ENCODE peak calls at places on chromosome 17, in nine cellular contexts. S, C, U, P, N, A, J, F and R are unnamed samples.

GRCh38 chr17:19750020-19750572 is 2.0 kb upstream of the ALDH3A1 start:
- DNase-seq in A (no peak), C (no peak), P (no peak), F (no peak), J (no peak), U (no peak), S (no peak), N (no peak), R (no peak)

GRCh38 chr17:72967263-72967962 is 125.1 kb downstream of the SLC39A11 start:
- DNase-seq in P (no peak), U (no peak), J (no peak), N (no peak), S (no peak), F (no peak), C (no peak), A (no peak), R (no peak)

GRCh38 chr17:68290268-68290954 is 516 bp downstream of the SLC16A6 start:
- DNase-seq in P (no peak), F (no peak), N (no peak), U (peak), A (no peak), S (no peak), J (no peak), C (no peak), R (no peak)

GRCh38 chr17:80263253-80264047 is 2.8 kb downstream of the RNF213 start:
- DNase-seq in U (peak), N (peak), P (peak), F (peak), S (peak), J (peak), C (peak), A (no peak), R (peak)

GRCh38 chr17:35119370-35120185 is at the start of gene RAD51D:
- DNase-seq in A (peak), P (peak), J (peak), F (peak), N (peak), U (peak), C (peak), S (peak), R (no peak)

GRCh38 chr17:57445772-57446472 is 189.6 kb downstream of the MSI2 start:
- DNase-seq in J (no peak), S (no peak), P (no peak), A (peak), F (no peak), N (no peak), C (no peak), U (no peak), R (no peak)

GRCh38 chr17:34623856-34624766 is 44.7 kb downstream of the TMEM132E start:
- DNase-seq in S (no peak), J (no peak), F (no peak), A (no peak), P (no peak), N (no peak), C (no peak), U (no peak), R (no peak)

GRCh38 chr17:17206149-17206912 is at the start of gene PLD6:
- DNase-seq in U (peak), N (peak), P (peak), A (peak), F (peak), J (peak), C (no peak), S (peak), R (peak)

GRCh38 chr17:6638046-6638908 is 2.2 kb downstream of the KIAA0753 start:
- DNase-seq in N (no peak), C (no peak), P (no peak), S (no peak), A (no peak), J (no peak), F (no peak), U (no peak), R (no peak)

GRCh38 chr17:79252886-79253285 is 178.3 kb downstream of the ENGASE start:
- DNase-seq in J (no peak), P (no peak), U (no peak), F (no peak), A (no peak), C (no peak), S (no peak), N (no peak), R (no peak)

GRCh38 chr17:68451650-68452354 is 5.5 kb downstream of the WIPI1 start:
- DNase-seq in A (no peak), J (no peak), U (no peak), S (no peak), C (no peak), N (no peak), P (no peak), F (no peak), R (no peak)

GRCh38 chr17:8728251-8728925 is 16.2 kb downstream of the CCDC42 start:
- DNase-seq in N (no peak), F (no peak), U (no peak), A (no peak), S (no peak), C (no peak), J (no peak), P (no peak), R (no peak)

GRCh38 chr17:68803122-68803615 is 152.0 kb downstream of the ABCA8 start:
- DNase-seq in F (no peak), P (no peak), S (no peak), A (no peak), N (no peak), C (no peak), J (no peak), U (no peak), R (no peak)

GRCh38 chr17:65389956-65390355 is 171.5 kb downstream of the AXIN2 start:
- DNase-seq in A (peak), N (peak), C (peak), P (no peak), S (no peak), F (peak), J (no peak), U (no peak), R (no peak)

GRCh38 chr17:8384801-8385335 is 1.9 kb upstream of the RPL26 start:
- DNase-seq in S (no peak), N (peak), F (peak), P (peak), A (peak), C (peak), U (no peak), J (no peak), R (peak)

GRCh38 chr17:7391307-7391706 is 3.0 kb downstream of the PLSCR3 start:
- DNase-seq in U (no peak), C (no peak), A (no peak), F (no peak), J (no peak), S (no peak), P (no peak), N (no peak), R (no peak)

GRCh38 chr17:37708616-37709212 is 36.1 kb downstream of the HNF1B start:
- DNase-seq in F (peak), P (peak), U (no peak), J (no peak), A (peak), N (no peak), S (no peak), C (no peak), R (peak)

GRCh38 chr17:338442-339192 is 14.0 kb downstream of the RPH3AL start:
- DNase-seq in F (no peak), U (no peak), J (no peak), A (no peak), S (no peak), N (no peak), P (no peak), C (no peak), R (no peak)

GRCh38 chr17:44220211-44221071 is 966 bp upstream of the UBTF start:
- DNase-seq in A (peak), N (peak), P (peak), S (no peak), F (peak), J (no peak), C (no peak), U (peak), R (no peak)

GRCh38 chr17:79019631-79020584 is 4.1 kb upstream of the C1QTNF1 start:
- DNase-seq in S (peak), J (no peak), N (peak), C (peak), A (peak), P (peak), U (peak), F (peak), R (peak)

GRCh38 chr17:79811036-79811887 is 14.4 kb upstream of the CBX8 start:
- DNase-seq in P (peak), S (no peak), J (no peak), F (no peak), C (no peak), U (no peak), A (no peak), N (no peak), R (no peak)

GRCh38 chr17:8789743-8790142 is 9.4 kb downstream of the MFSD6L start:
- DNase-seq in U (no peak), J (no peak), P (no peak), A (no peak), N (no peak), S (no peak), F (no peak), C (no peak), R (no peak)

GRCh38 chr17:48970224-48970623 is 1.8 kb upstream of the GIP start:
- DNase-seq in S (no peak), C (no peak), P (peak), J (no peak), F (no peak), U (no peak), A (peak), N (peak), R (no peak)

GRCh38 chr17:38729886-38730525 is at the start of gene CISD3:
- DNase-seq in C (no peak), A (peak), N (peak), S (peak), J (no peak), U (peak), P (peak), F (peak), R (no peak)

GRCh38 chr17:34580685-34581445 is 1.5 kb downstream of the TMEM132E start:
- DNase-seq in F (no peak), J (no peak), N (no peak), P (no peak), A (no peak), S (no peak), C (no peak), U (no peak), R (no peak)

GRCh38 chr17:67992541-67993152 is 3.6 kb downstream of the C17orf58 start:
- DNase-seq in S (no peak), N (no peak), F (no peak), C (no peak), P (no peak), J (no peak), U (no peak), A (peak), R (no peak)

GRCh38 chr17:58447039-58447975 is 30.0 kb upstream of the RNF43 start:
- DNase-seq in N (peak), C (peak), U (peak), S (no peak), A (peak), J (peak), P (peak), F (peak), R (peak)

GRCh38 chr17:45150911-45151809 is 2.9 kb downstream of the HEXIM1 start:
- DNase-seq in U (no peak), F (no peak), J (no peak), C (no peak), A (no peak), P (no peak), S (no peak), N (no peak), R (no peak)

GRCh38 chr17:1460233-1460632 is 4.2 kb upstream of the CRK start:
- DNase-seq in A (no peak), S (peak), N (peak), P (no peak), F (no peak), C (no peak), J (no peak), U (peak), R (no peak)

GRCh38 chr17:79478051-79478461 is 132.8 kb downstream of the RBFOX3 start:
- DNase-seq in N (no peak), J (no peak), S (peak), F (no peak), U (no peak), A (peak), P (no peak), C (no peak), R (no peak)

GRCh38 chr17:17774009-17774881 is 62.5 kb downstream of the SREBF1 start:
- DNase-seq in S (peak), A (peak), F (peak), C (no peak), N (peak), P (peak), J (no peak), U (peak), R (no peak)

GRCh38 chr17:306536-307294 is 45.9 kb downstream of the RPH3AL start:
- DNase-seq in C (no peak), N (no peak), A (no peak), U (no peak), S (no peak), P (no peak), F (no peak), J (no peak), R (no peak)

GRCh38 chr17:17575360-17576251 is 15.9 kb downstream of the PEMT start:
- DNase-seq in P (no peak), F (no peak), J (no peak), U (no peak), N (no peak), A (no peak), S (peak), C (no peak), R (no peak)

GRCh38 chr17:57548421-57549385 is 196.4 kb downstream of the CCDC182 start:
- DNase-seq in N (peak), A (peak), F (no peak), P (no peak), S (peak), C (no peak), U (no peak), J (no peak), R (no peak)

GRCh38 chr17:34556384-34556783 is 23.0 kb upstream of the TMEM132E start:
- DNase-seq in A (no peak), U (no peak), F (peak), P (no peak), C (peak), N (peak), J (no peak), S (no peak), R (no peak)

GRCh38 chr17:14616508-14616907 is 315.6 kb downstream of the HS3ST3B1 start:
- DNase-seq in F (no peak), U (no peak), J (no peak), S (no peak), A (no peak), P (no peak), N (no peak), C (no peak), R (no peak)

GRCh38 chr17:56918916-56919315 is 5.1 kb upstream of the TRIM25 start:
- DNase-seq in P (no peak), F (no peak), U (no peak), J (no peak), S (no peak), A (no peak), C (no peak), N (peak), R (no peak)

GRCh38 chr17:32356378-32356743 is 6.4 kb downstream of the ZNF207 start:
- DNase-seq in C (no peak), N (no peak), A (no peak), U (no peak), F (no peak), S (no peak), J (no peak), P (no peak), R (no peak)
- H3K4me3 ChIP-seq in C (no peak), N (no peak), A (no peak), U (peak), F (no peak), S (no peak), J (peak), P (no peak), R (no peak)

GRCh38 chr17:82698974-82699442 is 510 bp upstream of the RAB40B start:
- DNase-seq in P (no peak), U (no peak), S (no peak), C (no peak), F (no peak), N (peak), A (no peak), J (no peak), R (no peak)
- H3K4me3 ChIP-seq in P (peak), U (peak), S (peak), C (peak), F (peak), N (peak), A (peak), J (peak), R (peak)

GRCh38 chr17:74542727-74543383 is 3.1 kb downstream of the CD300C start:
- DNase-seq in N (no peak), C (no peak), A (no peak), U (no peak), J (no peak), F (no peak), P (no peak), S (no peak), R (no peak)

GRCh38 chr17:74541176-74542111 is 4.5 kb downstream of the CD300C start:
- DNase-seq in A (no peak), P (no peak), F (no peak), U (no peak), N (no peak), S (no peak), J (no peak), C (no peak), R (no peak)

GRCh38 chr17:74543891-74544760 is 1.8 kb downstream of the CD300C start:
- DNase-seq in P (no peak), S (no peak), C (no peak), N (no peak), U (no peak), J (no peak), F (no peak), A (no peak), R (no peak)

GRCh38 chr17:74543406-74543805 is 2.5 kb downstream of the CD300C start:
- DNase-seq in S (no peak), N (no peak), P (no peak), A (no peak), F (no peak), U (no peak), C (no peak), J (no peak), R (no peak)

GRCh38 chr17:74542166-74542565 is 3.7 kb downstream of the CD300C start:
- DNase-seq in A (no peak), C (no peak), F (no peak), S (no peak), N (no peak), J (no peak), P (no peak), U (no peak), R (no peak)
- H3K4me3 ChIP-seq in A (no peak), C (no peak), F (no peak), S (no peak), N (no peak), J (no peak), P (no peak), U (no peak), R (no peak)

DNA sequence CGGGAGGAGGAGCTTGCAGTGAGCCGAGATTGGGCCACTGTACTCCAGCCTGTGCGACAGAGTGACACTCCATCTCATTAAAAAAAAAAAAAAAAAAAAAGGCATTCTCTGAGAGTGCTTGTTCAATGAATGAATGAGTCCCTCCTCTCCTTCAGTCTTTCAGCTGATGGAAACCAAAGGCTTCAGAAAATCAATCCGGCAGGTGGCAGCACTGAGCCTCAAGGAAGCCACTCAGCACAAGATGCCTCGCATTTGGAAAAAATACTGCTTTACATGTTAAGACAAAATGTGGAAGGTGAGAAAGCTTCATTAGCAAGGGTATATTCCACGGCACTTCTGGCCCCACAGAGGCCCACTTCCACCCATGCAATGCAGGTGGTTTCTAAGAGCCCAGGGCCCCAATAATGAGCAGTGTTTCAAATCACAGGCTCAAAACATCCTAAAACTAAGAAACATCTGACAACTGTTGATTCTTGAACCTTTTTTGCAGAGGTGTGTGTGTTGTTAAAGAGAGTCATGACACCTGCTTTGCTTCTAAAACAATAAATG is 33.9 kb upstream of the SLC25A19 start:
- DNase-seq in U (peak), C (peak), N (peak), F (peak), J (no peak), S (peak), P (peak), A (peak), R (peak)
- H3K4me3 ChIP-seq in U (no peak), C (no peak), N (no peak), F (no peak), J (no peak), S (no peak), P (no peak), A (no peak), R (no peak)

DNA sequence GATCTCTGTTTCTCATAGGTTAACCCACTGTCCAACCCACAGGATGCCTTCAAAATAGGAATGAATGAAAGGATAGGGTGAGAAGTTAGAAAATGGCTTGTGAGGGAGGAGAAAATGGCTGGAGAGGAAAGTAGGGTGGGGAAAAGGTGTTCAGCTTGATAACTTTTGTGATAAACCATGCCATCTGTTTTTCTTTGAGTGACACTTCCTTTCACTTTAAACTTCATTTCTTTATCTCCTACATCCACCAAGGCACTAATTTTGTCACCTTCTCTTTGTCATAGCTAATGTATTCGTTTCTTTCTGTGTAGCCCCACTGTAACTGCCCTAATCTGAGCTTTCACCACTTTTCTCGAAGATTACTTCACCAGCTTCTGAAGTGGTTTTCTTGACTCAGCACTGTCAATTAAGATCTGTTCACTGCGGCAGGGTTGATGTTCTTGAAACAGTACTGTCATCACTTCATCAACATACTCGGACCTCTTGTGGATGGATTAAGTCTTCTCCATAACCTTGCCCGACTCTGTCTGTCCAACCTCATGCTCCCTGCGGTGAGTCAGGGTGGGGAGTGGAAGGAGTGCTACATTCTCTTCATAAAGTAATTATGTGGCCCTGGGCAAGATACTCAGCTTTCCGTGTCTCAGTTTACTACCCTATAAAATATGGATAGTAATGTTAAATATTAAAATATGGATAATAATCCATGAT is 5.5 kb upstream of the KRT10 start:
- DNase-seq in F (no peak), A (peak), J (no peak), S (no peak), N (peak), P (peak), C (no peak), U (no peak), R (no peak)
- H3K4me3 ChIP-seq in F (no peak), A (no peak), J (no peak), S (no peak), N (peak), P (no peak), C (no peak), U (no peak), R (no peak)

DNA sequence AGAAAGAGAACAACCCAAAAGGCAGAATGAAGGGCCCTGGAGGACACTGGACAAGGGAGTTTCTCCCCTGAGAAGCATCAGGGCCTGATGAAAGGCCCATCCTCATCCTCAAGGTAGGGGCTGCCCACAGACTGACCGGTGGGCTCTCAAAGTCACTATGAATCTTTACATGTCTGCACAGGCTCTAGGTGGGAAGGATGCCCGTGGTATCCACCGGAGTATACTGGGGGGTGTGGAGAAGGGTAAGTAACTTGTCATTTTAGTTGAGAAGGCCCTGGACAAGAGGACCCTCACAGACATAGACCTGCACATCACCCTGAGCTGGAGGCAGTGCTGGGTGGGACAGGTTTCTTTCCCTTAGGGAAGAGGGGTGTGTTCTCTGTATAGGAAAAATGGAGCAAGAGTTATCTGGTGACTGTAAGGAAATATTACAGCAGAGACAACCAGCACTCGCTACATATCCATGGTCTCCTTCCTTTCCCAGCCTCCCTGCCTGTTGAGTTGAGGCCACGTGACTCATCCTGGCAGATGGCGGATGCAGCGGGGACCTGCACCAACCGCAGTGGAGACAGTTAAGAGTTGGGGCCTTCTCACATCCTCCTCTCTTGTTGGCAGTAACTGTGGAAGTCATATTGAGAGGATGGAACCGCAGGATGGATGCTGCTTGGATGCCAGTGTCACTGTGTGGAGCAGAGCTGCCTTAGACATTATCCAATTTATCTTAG is 45.6 kb upstream of the KCNJ12 start:
- DNase-seq in N (no peak), S (no peak), P (no peak), J (no peak), C (no peak), A (no peak), U (no peak), F (no peak), R (no peak)
- H3K4me3 ChIP-seq in N (no peak), S (no peak), P (no peak), J (no peak), C (no peak), A (no peak), U (no peak), F (no peak), R (no peak)

GRCh38 chr17:77235370-77236080 is 94.8 kb downstream of the SEC14L1 start:
- DNase-seq in J (peak), C (peak), U (peak), S (peak), A (peak), P (no peak), N (peak), F (peak), R (peak)
- H3K4me3 ChIP-seq in J (no peak), C (no peak), U (peak), S (peak), A (no peak), P (no peak), N (peak), F (peak), R (no peak)